ENCODE peak calls at places on chromosome 1, in nine cellular contexts. J is NCI-H1105; Q is EL; R is T-helper 2 cell; V is astrocyte of the cerebellum; P is heart right ventricle; N is naive thymus-derived CD4-positive, alpha-beta T cell; T is type B pancreatic cell; K is NCI-H2081. L is an unnamed sample.

GRCh38 chr1:231636157-231636556 is 9.6 kb downstream of the DISC1 start:
- DNase-seq in R (no peak), J (no peak), K (no peak), P (no peak), V (no peak), T (no peak), N (no peak), Q (peak), L (no peak)

GRCh38 chr1:112706505-112707216 is at the start of gene RHOC:
- DNase-seq in K (peak), V (no peak), T (peak), J (peak), N (no peak), R (no peak), P (peak), Q (peak), L (no peak)

GRCh38 chr1:117735045-117735992 is 129.5 kb downstream of the TENT5C start:
- DNase-seq in J (no peak), P (no peak), N (peak), V (peak), Q (peak), T (no peak), R (no peak), K (no peak), L (no peak)

GRCh38 chr1:78554840-78555239 is 64.1 kb downstream of the PTGFR start:
- DNase-seq in Q (no peak), P (no peak), K (no peak), N (no peak), J (no peak), V (no peak), R (no peak), T (no peak), L (no peak)

GRCh38 chr1:31718519-31718918 is 14.7 kb upstream of the COL16A1 start:
- DNase-seq in V (no peak), Q (no peak), K (no peak), P (no peak), R (no peak), N (no peak), T (no peak), J (no peak), L (no peak)

GRCh38 chr1:53740621-53741105 is 1.7 kb upstream of the GLIS1 start:
- DNase-seq in T (no peak), Q (peak), N (no peak), J (no peak), K (no peak), P (no peak), V (peak), R (no peak), L (no peak)

GRCh38 chr1:199691540-199691939 is 336.0 kb upstream of the NR5A2 start:
- DNase-seq in P (no peak), R (no peak), J (no peak), N (no peak), Q (peak), K (peak), T (no peak), V (peak), L (no peak)

GRCh38 chr1:12384836-12385456 is 155.1 kb downstream of the VPS13D start:
- DNase-seq in P (no peak), N (peak), Q (no peak), V (no peak), T (no peak), J (no peak), K (no peak), R (no peak), L (no peak)

GRCh38 chr1:157170677-157171515 is 32.7 kb upstream of the ETV3 start:
- DNase-seq in Q (peak), J (no peak), N (no peak), P (no peak), V (no peak), K (peak), R (no peak), T (peak), L (no peak)

GRCh38 chr1:217494767-217495166 is 136.1 kb downstream of the GPATCH2 start:
- DNase-seq in Q (no peak), V (no peak), T (no peak), R (no peak), P (no peak), J (no peak), K (no peak), N (no peak), L (no peak)

GRCh38 chr1:60898987-60899386 is 183.4 kb upstream of the NFIA start:
- DNase-seq in R (no peak), K (no peak), Q (no peak), P (no peak), V (no peak), T (no peak), J (no peak), N (no peak), L (no peak)

GRCh38 chr1:187725216-187725615 is 896.5 kb downstream of the PLA2G4A start:
- DNase-seq in J (no peak), N (no peak), T (no peak), V (no peak), K (no peak), Q (no peak), P (no peak), R (no peak), L (no peak)

GRCh38 chr1:246622035-246622652 is 55.9 kb downstream of the CNST start:
- DNase-seq in N (no peak), R (no peak), Q (peak), T (no peak), J (no peak), K (no peak), P (no peak), V (no peak), L (no peak)

GRCh38 chr1:19563336-19564097 is 78.2 kb upstream of the CAPZB start:
- DNase-seq in T (no peak), K (no peak), R (no peak), V (no peak), J (no peak), P (peak), N (no peak), Q (peak), L (peak)

GRCh38 chr1:236654511-236654910 is 31.8 kb upstream of the ACTN2 start:
- DNase-seq in J (no peak), T (no peak), R (no peak), V (no peak), Q (no peak), N (no peak), P (no peak), K (no peak), L (no peak)

GRCh38 chr1:83882906-83883305 is 116.0 kb downstream of the TTLL7 start:
- DNase-seq in R (no peak), P (peak), T (no peak), K (peak), Q (peak), N (no peak), V (peak), J (no peak), L (no peak)

GRCh38 chr1:225494789-225495359 is 67.0 kb upstream of the LBR start:
- DNase-seq in K (no peak), T (no peak), Q (no peak), R (no peak), P (no peak), N (no peak), J (no peak), V (no peak), L (no peak)

GRCh38 chr1:181104790-181105133 is 16.3 kb downstream of the IER5 start:
- DNase-seq in N (peak), R (peak), J (no peak), P (no peak), T (peak), V (no peak), K (peak), Q (no peak), L (no peak)

GRCh38 chr1:212341090-212341489 is 55.9 kb downstream of the PPP2R5A start:
- DNase-seq in V (no peak), R (no peak), J (no peak), K (no peak), P (no peak), Q (no peak), N (no peak), T (no peak), L (no peak)